ENCODE peak calls at places on chromosomes 13 and 19, in eight cellular contexts. One of them, this sample, is unnamed. For H3K4me1, the result is how much of the 10 kb centered on the place peaks cover.

GRCh38 chr19:29643361-29643935 is 21.8 kb upstream of the PLEKHF1 start:
- DNase-seq in stomach: no peak
- DNase-seq in breast epithelium: no peak
- DNase-seq in HepG2: no peak
- DNase-seq in endothelial cell of umbilical vein: no peak
- DNase-seq in GM12878: no peak
- DNase-seq in suprapubic skin: no peak
- DNase-seq in spleen: peak
- DNase-seq in this sample: no peak

GRCh38 chr19:12065100-12065538 is 588 bp downstream of the ZNF844 start:
- DNase-seq in stomach: no peak
- DNase-seq in GM12878: no peak
- DNase-seq in endothelial cell of umbilical vein: no peak
- DNase-seq in spleen: no peak
- DNase-seq in HepG2: no peak
- DNase-seq in breast epithelium: peak
- DNase-seq in suprapubic skin: peak
- DNase-seq in this sample: peak

GRCh38 chr13:111948811-111949210 is 118.1 kb upstream of the SOX1 start:
- DNase-seq in stomach: peak
- DNase-seq in endothelial cell of umbilical vein: no peak
- DNase-seq in spleen: no peak
- DNase-seq in HepG2: no peak
- DNase-seq in breast epithelium: no peak
- DNase-seq in GM12878: no peak
- DNase-seq in suprapubic skin: no peak
- DNase-seq in this sample: no peak

GRCh38 chr13:42486711-42487198 is 87.2 kb upstream of the TNFSF11 start:
- DNase-seq in endothelial cell of umbilical vein: peak
- DNase-seq in breast epithelium: no peak
- DNase-seq in stomach: no peak
- DNase-seq in GM12878: no peak
- DNase-seq in HepG2: no peak
- DNase-seq in suprapubic skin: no peak
- DNase-seq in spleen: no peak
- DNase-seq in this sample: no peak

GRCh38 chr19:2059422-2060201 is 8.6 kb upstream of the MKNK2 start:
- DNase-seq in stomach: peak
- DNase-seq in breast epithelium: peak
- DNase-seq in spleen: peak
- DNase-seq in suprapubic skin: peak
- DNase-seq in endothelial cell of umbilical vein: no peak
- DNase-seq in GM12878: no peak
- DNase-seq in HepG2: peak
- DNase-seq in this sample: peak

GRCh38 chr13:31050486-31051400 is 111.0 kb downstream of the HSPH1 start:
- DNase-seq in endothelial cell of umbilical vein: no peak
- DNase-seq in stomach: no peak
- DNase-seq in spleen: no peak
- DNase-seq in suprapubic skin: no peak
- DNase-seq in breast epithelium: no peak
- DNase-seq in HepG2: no peak
- DNase-seq in GM12878: no peak
- DNase-seq in this sample: no peak

GRCh38 chr19:18847516-18848463 is 16.0 kb downstream of the UPF1 start:
- DNase-seq in endothelial cell of umbilical vein: no peak
- DNase-seq in suprapubic skin: no peak
- DNase-seq in GM12878: no peak
- DNase-seq in HepG2: no peak
- DNase-seq in stomach: no peak
- DNase-seq in spleen: peak
- DNase-seq in breast epithelium: no peak
- DNase-seq in this sample: no peak

GRCh38 chr19:7953060-7953459 is 9.6 kb upstream of the TIMM44 start:
- DNase-seq in endothelial cell of umbilical vein: peak
- DNase-seq in suprapubic skin: no peak
- DNase-seq in GM12878: no peak
- DNase-seq in spleen: no peak
- DNase-seq in stomach: no peak
- DNase-seq in HepG2: no peak
- DNase-seq in breast epithelium: no peak
- DNase-seq in this sample: no peak

GRCh38 chr13:86725105-86725504 is 925.9 kb upstream of the SLITRK6 start:
- DNase-seq in spleen: no peak
- DNase-seq in HepG2: no peak
- DNase-seq in stomach: no peak
- DNase-seq in breast epithelium: no peak
- DNase-seq in GM12878: no peak
- DNase-seq in endothelial cell of umbilical vein: no peak
- DNase-seq in suprapubic skin: no peak
- DNase-seq in this sample: no peak

GRCh38 chr13:74111399-74111798 is 22.8 kb downstream of the KLF12 start:
- DNase-seq in stomach: no peak
- DNase-seq in HepG2: no peak
- DNase-seq in spleen: no peak
- DNase-seq in suprapubic skin: no peak
- DNase-seq in endothelial cell of umbilical vein: no peak
- DNase-seq in breast epithelium: no peak
- DNase-seq in GM12878: no peak
- DNase-seq in this sample: no peak

GRCh38 chr13:44221657-44222056 is 152.0 kb upstream of the SERP2 start:
- DNase-seq in stomach: no peak
- DNase-seq in spleen: no peak
- DNase-seq in breast epithelium: no peak
- DNase-seq in endothelial cell of umbilical vein: no peak
- DNase-seq in suprapubic skin: no peak
- DNase-seq in GM12878: no peak
- DNase-seq in HepG2: no peak
- DNase-seq in this sample: no peak

GRCh38 chr19:18764591-18765051 is 26.5 kb downstream of the COMP start:
- DNase-seq in spleen: no peak
- DNase-seq in breast epithelium: no peak
- DNase-seq in stomach: no peak
- DNase-seq in HepG2: no peak
- DNase-seq in endothelial cell of umbilical vein: no peak
- DNase-seq in GM12878: no peak
- DNase-seq in suprapubic skin: no peak
- DNase-seq in this sample: no peak

GRCh38 chr13:86020350-86021002 is 221.3 kb upstream of the SLITRK6 start:
- DNase-seq in breast epithelium: no peak
- DNase-seq in spleen: no peak
- DNase-seq in endothelial cell of umbilical vein: no peak
- DNase-seq in HepG2: no peak
- DNase-seq in GM12878: no peak
- DNase-seq in stomach: no peak
- DNase-seq in suprapubic skin: no peak
- DNase-seq in this sample: no peak

GRCh38 chr19:8221161-8221560 is 12.0 kb downstream of the CERS4 start:
- DNase-seq in spleen: no peak
- DNase-seq in stomach: peak
- DNase-seq in suprapubic skin: no peak
- DNase-seq in endothelial cell of umbilical vein: no peak
- DNase-seq in HepG2: no peak
- DNase-seq in breast epithelium: peak
- DNase-seq in GM12878: no peak
- DNase-seq in this sample: no peak

GRCh38 chr19:29876414-29876813 is 64.6 kb downstream of the CCNE1 start:
- DNase-seq in suprapubic skin: no peak
- DNase-seq in HepG2: no peak
- DNase-seq in GM12878: no peak
- DNase-seq in spleen: peak
- DNase-seq in endothelial cell of umbilical vein: no peak
- DNase-seq in breast epithelium: no peak
- DNase-seq in stomach: no peak
- DNase-seq in this sample: no peak

GRCh38 chr19:50573741-50574461 is 5.7 kb upstream of the LRRC4B start:
- DNase-seq in breast epithelium: no peak
- DNase-seq in stomach: no peak
- DNase-seq in endothelial cell of umbilical vein: no peak
- DNase-seq in HepG2: no peak
- DNase-seq in GM12878: no peak
- DNase-seq in suprapubic skin: no peak
- DNase-seq in spleen: no peak
- DNase-seq in this sample: no peak

GRCh38 chr19:3010871-3011270 is 18.2 kb downstream of the TLE2 start:
- DNase-seq in GM12878: no peak
- DNase-seq in breast epithelium: no peak
- DNase-seq in endothelial cell of umbilical vein: no peak
- DNase-seq in spleen: no peak
- DNase-seq in stomach: no peak
- DNase-seq in suprapubic skin: no peak
- DNase-seq in HepG2: no peak
- DNase-seq in this sample: no peak

GRCh38 chr19:50877338-50877737 is 4.1 kb downstream of the KLK2 start:
- DNase-seq in stomach: no peak
- DNase-seq in suprapubic skin: no peak
- DNase-seq in HepG2: no peak
- DNase-seq in spleen: no peak
- DNase-seq in breast epithelium: no peak
- DNase-seq in endothelial cell of umbilical vein: no peak
- DNase-seq in GM12878: no peak
- DNase-seq in this sample: peak

GRCh38 chr13:46143239-46143701 is 38.4 kb upstream of the CPB2 start:
- DNase-seq in GM12878: no peak
- DNase-seq in endothelial cell of umbilical vein: no peak
- DNase-seq in suprapubic skin: no peak
- DNase-seq in HepG2: peak
- DNase-seq in stomach: no peak
- DNase-seq in breast epithelium: no peak
- DNase-seq in spleen: no peak
- DNase-seq in this sample: no peak

GRCh38 chr19:8041553-8041952 is 11.0 kb upstream of the CCL25 start:
- DNase-seq in HepG2: no peak
- DNase-seq in suprapubic skin: no peak
- DNase-seq in stomach: no peak
- DNase-seq in breast epithelium: no peak
- DNase-seq in spleen: no peak
- DNase-seq in GM12878: no peak
- DNase-seq in endothelial cell of umbilical vein: no peak
- DNase-seq in this sample: no peak

GRCh38 chr13:73138276-73138950 is 79.6 kb downstream of the KLF5 start:
- DNase-seq in endothelial cell of umbilical vein: no peak
- DNase-seq in GM12878: no peak
- DNase-seq in suprapubic skin: no peak
- DNase-seq in spleen: no peak
- DNase-seq in breast epithelium: no peak
- DNase-seq in stomach: peak
- DNase-seq in HepG2: peak
- DNase-seq in this sample: no peak

GRCh38 chr19:720691-721160 is 12.0 kb downstream of the PALM start:
- DNase-seq in stomach: no peak
- DNase-seq in HepG2: peak
- DNase-seq in GM12878: no peak
- DNase-seq in endothelial cell of umbilical vein: no peak
- DNase-seq in spleen: no peak
- DNase-seq in breast epithelium: no peak
- DNase-seq in suprapubic skin: no peak
- DNase-seq in this sample: no peak

GRCh38 chr19:31385744-31386143 is 36.5 kb upstream of the TSHZ3 start:
- DNase-seq in spleen: no peak
- DNase-seq in breast epithelium: no peak
- DNase-seq in GM12878: no peak
- DNase-seq in stomach: no peak
- DNase-seq in endothelial cell of umbilical vein: no peak
- DNase-seq in HepG2: no peak
- DNase-seq in suprapubic skin: no peak
- DNase-seq in this sample: no peak

GRCh38 chr19:33621811-33622504 is at the start of gene CHST8:
- DNase-seq in suprapubic skin: no peak
- DNase-seq in spleen: no peak
- DNase-seq in breast epithelium: no peak
- DNase-seq in stomach: peak
- DNase-seq in HepG2: no peak
- DNase-seq in endothelial cell of umbilical vein: peak
- DNase-seq in GM12878: no peak
- DNase-seq in this sample: peak
- TF ChIP-seq POLR2AphosphoS5 in suprapubic skin: no peak
- TF ChIP-seq POLR2AphosphoS5 in spleen: peak
- TF ChIP-seq POLR2AphosphoS5 in breast epithelium: no peak
- TF ChIP-seq POLR2AphosphoS5 in stomach: peak
- TF ChIP-seq POLR2AphosphoS5 in HepG2: no peak
- TF ChIP-seq POLR2AphosphoS5 in endothelial cell of umbilical vein: no peak
- TF ChIP-seq POLR2AphosphoS5 in GM12878: no peak
- TF ChIP-seq POLR2AphosphoS5 in this sample: peak

GRCh38 chr19:38714354-38714778 is 29.9 kb downstream of the CAPN12 start:
- DNase-seq in stomach: peak
- DNase-seq in breast epithelium: no peak
- DNase-seq in suprapubic skin: no peak
- DNase-seq in GM12878: no peak
- DNase-seq in endothelial cell of umbilical vein: no peak
- DNase-seq in spleen: no peak
- DNase-seq in HepG2: no peak
- DNase-seq in this sample: no peak
- H3K4me1 ChIP-seq in stomach: half or more
- H3K4me1 ChIP-seq in breast epithelium: under half
- H3K4me1 ChIP-seq in suprapubic skin: half or more
- H3K4me1 ChIP-seq in GM12878: under half
- H3K4me1 ChIP-seq in endothelial cell of umbilical vein: under half
- H3K4me1 ChIP-seq in spleen: under half
- H3K4me1 ChIP-seq in HepG2: under half
- H3K4me1 ChIP-seq in this sample: under half

GRCh38 chr19:14053032-14053431 is 8.8 kb downstream of the PALM3 start:
- DNase-seq in stomach: no peak
- DNase-seq in spleen: no peak
- DNase-seq in GM12878: no peak
- DNase-seq in suprapubic skin: no peak
- DNase-seq in HepG2: no peak
- DNase-seq in breast epithelium: no peak
- DNase-seq in endothelial cell of umbilical vein: no peak
- DNase-seq in this sample: no peak

GRCh38 chr19:14054721-14055120 is 7.2 kb downstream of the PALM3 start:
- DNase-seq in endothelial cell of umbilical vein: no peak
- DNase-seq in spleen: no peak
- DNase-seq in stomach: no peak
- DNase-seq in breast epithelium: no peak
- DNase-seq in GM12878: no peak
- DNase-seq in HepG2: no peak
- DNase-seq in suprapubic skin: no peak
- DNase-seq in this sample: no peak

GRCh38 chr19:14052470-14052869 is 9.4 kb downstream of the PALM3 start:
- DNase-seq in suprapubic skin: no peak
- DNase-seq in breast epithelium: no peak
- DNase-seq in GM12878: no peak
- DNase-seq in HepG2: no peak
- DNase-seq in spleen: no peak
- DNase-seq in endothelial cell of umbilical vein: no peak
- DNase-seq in stomach: no peak
- DNase-seq in this sample: no peak

GRCh38 chr19:14054099-14054498 is 7.8 kb downstream of the PALM3 start:
- DNase-seq in stomach: no peak
- DNase-seq in breast epithelium: no peak
- DNase-seq in suprapubic skin: no peak
- DNase-seq in GM12878: no peak
- DNase-seq in HepG2: no peak
- DNase-seq in spleen: no peak
- DNase-seq in endothelial cell of umbilical vein: no peak
- DNase-seq in this sample: no peak

GRCh38 chr19:14053500-14053899 is 8.4 kb downstream of the PALM3 start:
- DNase-seq in HepG2: no peak
- DNase-seq in breast epithelium: no peak
- DNase-seq in stomach: no peak
- DNase-seq in suprapubic skin: no peak
- DNase-seq in endothelial cell of umbilical vein: no peak
- DNase-seq in spleen: no peak
- DNase-seq in GM12878: no peak
- DNase-seq in this sample: no peak
- TF ChIP-seq POLR2A in HepG2: no peak
- TF ChIP-seq POLR2A in breast epithelium: no peak
- TF ChIP-seq POLR2A in stomach: no peak
- TF ChIP-seq POLR2A in suprapubic skin: no peak
- TF ChIP-seq POLR2A in endothelial cell of umbilical vein: no peak
- TF ChIP-seq POLR2A in spleen: no peak
- TF ChIP-seq POLR2A in GM12878: no peak
- TF ChIP-seq POLR2A in this sample: no peak

GRCh38 chr13:113049521-113049941 is 56.1 kb upstream of the F7 start:
- DNase-seq in GM12878: no peak
- DNase-seq in stomach: no peak
- DNase-seq in spleen: peak
- DNase-seq in HepG2: no peak
- DNase-seq in breast epithelium: no peak
- DNase-seq in endothelial cell of umbilical vein: no peak
- DNase-seq in suprapubic skin: no peak
- DNase-seq in this sample: no peak
- TF ChIP-seq POLR2AphosphoS5 in GM12878: no peak
- TF ChIP-seq POLR2AphosphoS5 in stomach: no peak
- TF ChIP-seq POLR2AphosphoS5 in spleen: no peak
- TF ChIP-seq POLR2AphosphoS5 in HepG2: no peak
- TF ChIP-seq POLR2AphosphoS5 in breast epithelium: no peak
- TF ChIP-seq POLR2AphosphoS5 in endothelial cell of umbilical vein: no peak
- TF ChIP-seq POLR2AphosphoS5 in suprapubic skin: no peak
- TF ChIP-seq POLR2AphosphoS5 in this sample: no peak

This sample was measured in transverse colon.